ENCODE peak calls at places on chromosomes 3 and 15, in five cellular contexts. U is Peyer's patch, F is lower lobe of right lung, X is cardiac muscle cell, K is A673. A is an unnamed sample.

GRCh38 chr3:184801241-184801640 is 10.7 kb upstream of the VPS8 start:
- DNase-seq in U (no peak), F (no peak), X (no peak), K (no peak), A (no peak)

GRCh38 chr3:133488785-133489367 is 84.6 kb upstream of the CDV3 start:
- DNase-seq in U (no peak), F (no peak), X (peak), K (peak), A (peak)

GRCh38 chr15:50543556-50543955 is 2.9 kb downstream of the USP50 start:
- DNase-seq in U (no peak), F (no peak), X (no peak), K (no peak), A (no peak)

GRCh38 chr3:99439892-99440291 is 198.5 kb upstream of the COL8A1 start:
- DNase-seq in U (no peak), F (no peak), X (no peak), K (no peak), A (peak)

GRCh38 chr3:94647131-94647530 is 584.3 kb downstream of the NSUN3 start:
- DNase-seq in U (no peak), F (no peak), X (no peak), K (no peak), A (no peak)

GRCh38 chr15:81024891-81025290 is 24.2 kb downstream of the TLNRD1 start:
- DNase-seq in U (no peak), F (no peak), X (no peak), K (no peak), A (no peak)

GRCh38 chr3:111072016-111072891 is 638 bp downstream of the NECTIN3 start:
- DNase-seq in U (peak), F (peak), X (peak), K (peak), A (no peak)

GRCh38 chr3:39279745-39280517 is at the start of gene CX3CR1:
- DNase-seq in U (no peak), F (no peak), X (peak), K (no peak), A (no peak)

GRCh38 chr3:87288486-87288885 is 12.1 kb upstream of the POU1F1 start:
- DNase-seq in U (no peak), F (no peak), X (no peak), K (no peak), A (no peak)

GRCh38 chr3:151024339-151024738 is 51.8 kb upstream of the CLRN1 start:
- DNase-seq in U (no peak), F (no peak), X (no peak), K (no peak), A (no peak)

GRCh38 chr3:156533205-156533604 is 21.7 kb downstream of the SSR3 start:
- DNase-seq in U (no peak), F (no peak), X (no peak), K (no peak), A (no peak)

GRCh38 chr3:4741404-4742307 is 237.6 kb upstream of the BHLHE40 start:
- DNase-seq in U (no peak), F (no peak), X (no peak), K (no peak), A (peak)

GRCh38 chr3:141063831-141064230 is 12.7 kb downstream of the SPSB4 start:
- DNase-seq in U (no peak), F (no peak), X (no peak), K (no peak), A (no peak)

GRCh38 chr3:32147509-32147908 is 41.1 kb downstream of the GPD1L start:
- DNase-seq in U (no peak), F (no peak), X (no peak), K (no peak), A (peak)

GRCh38 chr15:60620707-60621106 is 141.8 kb upstream of the ICE2 start:
- DNase-seq in U (no peak), F (no peak), X (peak), K (peak), A (no peak)

GRCh38 chr15:89649716-89650115 is 5.6 kb downstream of the KIF7 start:
- DNase-seq in U (peak), F (no peak), X (no peak), K (no peak), A (no peak)

GRCh38 chr15:99955181-99955525 is 221.9 kb upstream of the LYSMD4 start:
- DNase-seq in U (no peak), F (no peak), X (no peak), K (no peak), A (no peak)

GRCh38 chr3:108334698-108335097 is 38.4 kb downstream of the HHLA2 start:
- DNase-seq in U (no peak), F (no peak), X (no peak), K (no peak), A (no peak)

GRCh38 chr3:14231998-14232501 is 53.4 kb downstream of the LSM3 start:
- DNase-seq in U (no peak), F (no peak), X (no peak), K (no peak), A (peak)

GRCh38 chr15:98428253-98428989 is 219.9 kb upstream of the IGF1R start:
- DNase-seq in U (peak), F (peak), X (peak), K (peak), A (peak)

GRCh38 chr15:84818221-84819131 is 1.3 kb downstream of the ALPK3 start:
- DNase-seq in U (no peak), F (no peak), X (peak), K (peak), A (no peak)

GRCh38 chr3:67704322-67704721 is 49.9 kb upstream of the SUCLG2 start:
- DNase-seq in U (no peak), F (no peak), X (no peak), K (no peak), A (no peak)

GRCh38 chr15:36938131-36938530 is 162.2 kb downstream of the MEIS2 start:
- DNase-seq in U (no peak), F (no peak), X (no peak), K (no peak), A (no peak)

GRCh38 chr3:71542548-71543370 is 40.8 kb downstream of the FOXP1 start:
- DNase-seq in U (peak), F (peak), X (peak), K (peak), A (peak)

GRCh38 chr3:8472549-8472948 is 29.1 kb upstream of the LMCD1 start:
- DNase-seq in U (no peak), F (no peak), X (no peak), K (no peak), A (no peak)

GRCh38 chr3:87595798-87596197 is 319.4 kb upstream of the POU1F1 start:
- DNase-seq in U (no peak), F (no peak), X (no peak), K (no peak), A (no peak)

GRCh38 chr3:65809641-65810150 is 229.0 kb downstream of the MAGI1 start:
- DNase-seq in U (no peak), F (no peak), X (no peak), K (no peak), A (no peak)

GRCh38 chr3:17384567-17385296 is 357.7 kb downstream of the TBC1D5 start:
- DNase-seq in U (no peak), F (no peak), X (no peak), K (peak), A (peak)

GRCh38 chr3:190514163-190515153 is 573 bp downstream of the IL1RAP start:
- DNase-seq in U (peak), F (peak), X (peak), K (peak), A (peak)

GRCh38 chr15:101614001-101614585 is 38.1 kb downstream of the TM2D3 start:
- DNase-seq in U (no peak), F (no peak), X (no peak), K (no peak), A (no peak)

GRCh38 chr15:89143503-89144162 is 55.4 kb downstream of the ABHD2 start:
- DNase-seq in U (no peak), F (no peak), X (no peak), K (peak), A (peak)

GRCh38 chr3:53198256-53198977 is 37.4 kb downstream of the PRKCD start:
- DNase-seq in U (no peak), F (no peak), X (peak), K (no peak), A (no peak)

GRCh38 chr3:11349466-11349865 is 77.3 kb downstream of the ATG7 start:
- DNase-seq in U (no peak), F (no peak), X (no peak), K (no peak), A (no peak)

GRCh38 chr3:48501196-48501595 is 2.8 kb downstream of the SHISA5 start:
- DNase-seq in U (no peak), F (no peak), X (no peak), K (no peak), A (no peak)

GRCh38 chr3:71372369-71372768 is 211.2 kb downstream of the FOXP1 start:
- DNase-seq in U (no peak), F (no peak), X (peak), K (no peak), A (no peak)

GRCh38 chr15:89377842-89378698 is 43.4 kb upstream of the POLG start:
- DNase-seq in U (no peak), F (no peak), X (no peak), K (no peak), A (peak)

GRCh38 chr3:194306109-194306686 is 44.9 kb downstream of the CPN2 start:
- DNase-seq in U (no peak), F (no peak), X (no peak), K (no peak), A (no peak)
- H3K4me3 ChIP-seq in U (no peak), F (no peak), X (no peak), K (no peak), A (no peak)

GRCh38 chr3:129433565-129433964 is 5.1 kb upstream of the EFCAB12 start:
- DNase-seq in U (no peak), F (no peak), X (no peak), K (no peak), A (no peak)

GRCh38 chr3:129432036-129432435 is 3.6 kb upstream of the EFCAB12 start:
- DNase-seq in U (no peak), F (no peak), X (no peak), K (no peak), A (no peak)

GRCh38 chr3:129434140-129434539 is 5.6 kb downstream of the MBD4 start:
- DNase-seq in U (no peak), F (no peak), X (no peak), K (no peak), A (no peak)

GRCh38 chr3:129432671-129433070 is 4.2 kb upstream of the EFCAB12 start:
- DNase-seq in U (no peak), F (no peak), X (no peak), K (no peak), A (no peak)

DNA sequence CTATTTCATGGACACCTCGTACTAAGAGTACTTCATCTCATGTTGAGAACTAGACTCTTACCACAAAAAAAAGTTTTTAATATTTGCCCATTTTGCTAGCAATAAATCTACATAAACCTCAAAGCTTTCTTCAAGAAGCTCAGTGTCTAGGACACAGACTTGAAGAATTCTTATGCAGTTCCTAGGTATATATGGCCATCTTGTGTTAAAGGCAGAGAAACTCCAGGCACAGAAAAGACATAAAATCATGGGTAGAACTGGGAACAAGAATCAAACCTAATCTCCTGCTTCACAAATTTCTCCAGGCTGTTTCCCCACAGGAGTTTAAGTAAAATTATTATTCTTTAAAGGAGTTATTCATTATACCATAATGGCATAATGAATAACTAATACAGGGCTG is 4.4 kb downstream of the MBD4 start:
- DNase-seq in U (no peak), F (no peak), X (no peak), K (no peak), A (no peak)
- TF ChIP-seq CTCF in U (no peak), F (no peak), X (no peak), K (no peak), A (no peak)

GRCh38 chr15:69300129-69300588 is 1.4 kb downstream of the PAQR5 start:
- DNase-seq in U (no peak), F (no peak), X (no peak), K (no peak), A (no peak)
- H3K4me3 ChIP-seq in U (peak), F (peak), X (no peak), K (peak), A (no peak)

GRCh38 chr15:32130823-32131222 is 100.5 kb downstream of the CHRNA7 start:
- DNase-seq in U (no peak), F (no peak), X (no peak), K (no peak), A (no peak)
- TF ChIP-seq CTCF in U (no peak), F (no peak), X (no peak), K (no peak), A (no peak)

DNA sequence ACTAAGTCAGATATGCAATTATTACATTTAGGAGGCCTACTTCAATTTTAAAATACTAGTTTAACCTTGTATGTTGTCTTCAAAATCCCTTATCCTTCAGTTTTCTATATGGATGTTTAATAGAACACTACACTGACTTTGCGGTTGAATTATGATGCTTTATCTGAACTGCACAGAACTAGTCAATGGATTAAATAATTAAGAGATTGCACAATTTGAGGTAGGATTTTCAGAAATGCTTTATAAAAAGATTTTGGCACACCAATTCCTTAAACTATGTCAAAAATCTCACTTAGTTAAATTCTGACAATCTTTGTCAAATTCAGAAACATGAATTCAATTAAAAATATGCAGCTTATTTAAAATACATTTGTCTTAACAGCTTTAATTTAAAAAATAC is 28.1 kb downstream of the ATOSA start:
- DNase-seq in U (no peak), F (no peak), X (no peak), K (no peak), A (no peak)
- H3K4me3 ChIP-seq in U (no peak), F (peak), X (no peak), K (peak), A (no peak)

A was measured in foreskin fibroblast.